ENCODE peak calls at places on chromosomes 12 and 14, in seven cellular contexts. Y is H1, H is K562, X is HepG2, R is SK-N-SH, K is HCT116, Q is GM12878. M is an unnamed sample.

GRCh38 chr14:60656755-60657608 is 7.7 kb upstream of the SIX1 start:
- DNase-seq in Y (peak; percentile 87), H (no peak), X (peak; percentile 58), R (peak; percentile 71), K (no peak), Q (peak; percentile 31), M (peak; percentile 82)

GRCh38 chr12:25793196-25793595 is 165.3 kb upstream of the RASSF8 start:
- DNase-seq in Y (no peak), H (no peak), X (no peak), R (no peak), K (no peak), Q (no peak), M (no peak)

GRCh38 chr14:94051779-94052178 is 25.6 kb downstream of the OTUB2 start:
- DNase-seq in Y (peak; percentile 37), H (no peak), X (no peak), R (no peak), K (no peak), Q (no peak), M (no peak)

GRCh38 chr12:14845350-14845750 is 2.0 kb upstream of the ART4 start:
- DNase-seq in Y (no peak), H (peak; percentile 26), X (peak; percentile 56), R (peak; percentile 58), K (peak; percentile 37), Q (no peak), M (peak; percentile 66)

GRCh38 chr14:95467657-95468056 is 48.8 kb downstream of the SYNE3 start:
- DNase-seq in Y (no peak), H (no peak), X (no peak), R (no peak), K (no peak), Q (no peak), M (no peak)

GRCh38 chr12:31655208-31655607 is 4.3 kb upstream of the ETFBKMT start:
- DNase-seq in Y (no peak), H (no peak), X (no peak), R (no peak), K (no peak), Q (no peak), M (no peak)

GRCh38 chr12:3633396-3633795 is 119.5 kb downstream of the CRACR2A start:
- DNase-seq in Y (no peak), H (no peak), X (no peak), R (no peak), K (no peak), Q (no peak), M (no peak)

GRCh38 chr14:61644834-61645233 is 50.5 kb upstream of the HIF1A start:
- DNase-seq in Y (no peak), H (no peak), X (no peak), R (peak; percentile 62), K (no peak), Q (no peak), M (peak; percentile 10)

GRCh38 chr12:3977621-3978020 is 104.4 kb upstream of the PARP11 start:
- DNase-seq in Y (no peak), H (no peak), X (no peak), R (no peak), K (no peak), Q (no peak), M (no peak)

GRCh38 chr12:89707992-89708792 is 446 bp downstream of the ATP2B1 start:
- DNase-seq in Y (peak; percentile 63), H (peak; percentile 65), X (no peak), R (peak; percentile 56), K (no peak), Q (no peak), M (peak; percentile 41)

GRCh38 chr12:2099595-2099994 is 46.8 kb downstream of the CACNA1C start:
- DNase-seq in Y (no peak), H (no peak), X (no peak), R (peak; percentile 44), K (no peak), Q (no peak), M (no peak)

GRCh38 chr14:32358781-32359180 is 29.7 kb downstream of the AKAP6 start:
- DNase-seq in Y (no peak), H (no peak), X (no peak), R (no peak), K (no peak), Q (no peak), M (no peak)
- TF ChIP-seq JUND in Y (no peak), H (no peak), X (no peak), R (no peak), K (no peak), Q (no peak), M (no peak)

GRCh38 chr12:45762185-45763110 is 32.9 kb downstream of the ARID2 start:
- DNase-seq in Y (no peak), H (no peak), X (peak; percentile 28), R (peak; percentile 36), K (peak; percentile 19), Q (no peak), M (peak; percentile 22)
- TF ChIP-seq JUND in Y (no peak), H (no peak), X (no peak), R (no peak), K (no peak), Q (no peak), M (no peak)

DNA sequence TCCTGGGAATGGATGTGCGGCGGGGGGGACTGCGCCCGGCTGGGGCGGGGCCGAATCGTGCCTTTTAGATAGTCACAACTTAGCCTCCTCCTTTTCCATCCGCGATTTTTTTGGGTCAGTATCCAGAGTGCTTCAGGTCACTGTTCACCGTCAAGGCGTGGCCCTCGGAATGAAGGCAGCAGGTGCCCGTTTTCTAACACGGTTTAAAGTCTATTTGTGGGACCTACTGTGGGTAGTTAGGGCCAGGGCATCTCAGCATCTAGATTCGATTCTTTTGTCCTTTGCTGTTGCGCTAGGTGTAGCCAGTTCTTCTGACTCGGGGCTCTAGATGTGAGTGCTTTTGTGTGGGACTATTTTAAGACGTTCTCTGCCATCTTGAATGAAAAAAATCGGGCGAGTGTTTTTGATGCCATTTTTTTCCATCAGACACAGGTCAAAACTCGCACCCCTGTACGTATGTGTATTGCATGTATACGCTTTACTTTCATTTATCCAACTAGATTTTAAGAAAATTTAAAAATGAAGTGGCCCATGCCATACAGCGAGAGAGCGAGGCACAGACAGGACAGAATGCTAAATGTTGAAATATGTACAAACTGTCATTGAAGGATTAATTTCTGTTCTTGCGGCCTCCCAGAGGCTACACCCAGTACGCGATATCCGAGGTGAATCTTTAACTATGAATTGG is 701 bp downstream of the VEZT start:
- DNase-seq in Y (no peak), H (no peak), X (no peak), R (no peak), K (no peak), Q (peak; percentile 39), M (no peak)
- TF ChIP-seq JUND in Y (no peak), H (no peak), X (no peak), R (no peak), K (no peak), Q (no peak), M (no peak)

GRCh38 chr12:52581481-52581880 is 7.8 kb upstream of the KRT74 start:
- DNase-seq in Y (no peak), H (no peak), X (no peak), R (no peak), K (no peak), Q (no peak), M (peak; percentile 56)
- TF ChIP-seq JUND in Y (no peak), H (no peak), X (no peak), R (no peak), K (no peak), Q (no peak), M (no peak)

DNA sequence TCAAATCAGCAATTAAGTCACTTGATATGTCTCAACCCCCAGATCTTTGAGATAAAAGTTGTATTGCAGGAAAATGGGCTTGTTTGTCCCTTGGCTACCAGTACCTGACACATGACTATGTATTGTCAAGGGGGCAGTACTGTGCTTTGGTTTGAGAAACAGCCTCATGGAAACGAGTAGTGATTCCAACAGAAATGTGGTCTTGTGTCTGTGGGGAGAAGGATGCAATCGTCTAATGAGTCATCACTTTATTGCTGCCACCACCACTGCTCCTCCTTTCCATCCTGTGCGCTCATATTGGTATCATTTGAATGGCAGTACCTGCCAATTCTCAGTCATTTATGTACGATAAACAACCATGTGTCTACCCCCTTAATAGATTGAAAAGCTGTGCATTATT is 72.8 kb upstream of the ARHGAP5 start:
- DNase-seq in Y (no peak), H (no peak), X (peak; percentile 41), R (no peak), K (peak; percentile 31), Q (no peak), M (no peak)
- TF ChIP-seq JUND in Y (no peak), H (peak; percentile 17), X (no peak), R (no peak), K (no peak), Q (no peak), M (no peak)

DNA sequence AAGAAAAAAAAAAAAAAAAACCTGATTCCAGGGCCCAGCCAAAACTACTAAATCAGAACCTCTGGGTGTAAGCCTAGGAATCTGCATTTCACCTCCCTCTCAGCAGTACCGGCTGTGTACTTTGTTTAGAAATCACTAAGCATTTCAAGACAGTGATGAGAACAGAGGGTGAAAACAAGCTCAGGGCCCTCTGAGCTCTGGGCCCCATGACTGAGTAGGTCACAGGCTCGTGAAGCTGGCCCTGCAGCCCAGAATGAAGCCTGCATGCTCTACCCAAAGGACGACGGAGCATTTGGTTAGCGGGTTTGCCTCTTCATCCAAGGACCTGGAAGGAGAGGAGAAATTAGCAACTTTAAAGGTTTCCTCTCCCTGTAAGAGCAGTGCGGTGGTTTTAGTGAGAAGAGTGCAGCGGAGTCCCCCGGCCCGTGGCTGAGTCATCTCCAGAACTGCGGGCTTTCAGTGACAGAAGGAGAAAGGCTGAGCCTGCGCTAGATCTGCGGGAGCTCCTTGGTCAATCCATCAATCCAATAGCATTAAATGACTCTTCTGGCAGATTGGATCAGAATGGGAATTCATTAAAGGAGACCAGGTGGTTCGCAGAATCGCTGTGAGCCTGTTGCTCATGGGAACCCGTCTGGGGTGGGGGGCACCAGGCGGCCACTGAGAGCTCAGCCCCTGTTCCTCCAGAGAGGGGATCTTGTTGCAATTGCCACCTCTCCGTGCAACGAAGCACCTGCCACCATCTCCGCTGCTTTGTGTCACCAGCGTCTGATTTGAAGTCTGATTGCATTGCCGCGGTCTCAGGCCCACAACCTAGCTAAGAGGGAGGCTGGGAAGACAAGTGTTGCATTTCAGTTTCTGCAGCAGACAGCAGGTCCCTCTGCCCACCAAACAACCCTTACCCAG is 7.3 kb downstream of the IL31 start:
- DNase-seq in Y (no peak), H (no peak), X (no peak), R (no peak), K (no peak), Q (peak; percentile 9), M (no peak)
- TF ChIP-seq JUND in Y (no peak), H (peak; percentile 4), X (no peak), R (no peak), K (no peak), Q (peak; percentile 74), M (no peak)